ENCODE peak calls at places on chromosomes 12 and 14, in ten cellular contexts. One of them, this sample, is unnamed.

GRCh38 chr14:71525663-71526246 is 406.5 kb upstream of the RGS6 start:
- DNase-seq in WERI-Rb-1: peak
- DNase-seq in RWPE2: no peak
- DNase-seq in AG09319: no peak
- DNase-seq in choroid plexus epithelial cell: no peak
- DNase-seq in neural crest cell: no peak
- DNase-seq in B cell: no peak
- DNase-seq in type B pancreatic cell: no peak
- DNase-seq in astrocyte of the cerebellum: no peak
- DNase-seq in tibial nerve: no peak
- DNase-seq in this sample: no peak

GRCh38 chr14:73722581-73722980 is 8.4 kb upstream of the PNMA1 start:
- DNase-seq in WERI-Rb-1: no peak
- DNase-seq in RWPE2: peak
- DNase-seq in AG09319: no peak
- DNase-seq in choroid plexus epithelial cell: no peak
- DNase-seq in neural crest cell: no peak
- DNase-seq in B cell: no peak
- DNase-seq in type B pancreatic cell: no peak
- DNase-seq in astrocyte of the cerebellum: peak
- DNase-seq in tibial nerve: no peak
- DNase-seq in this sample: no peak

GRCh38 chr12:121858662-121859572 is at the start of gene HPD:
- DNase-seq in WERI-Rb-1: no peak
- DNase-seq in RWPE2: no peak
- DNase-seq in AG09319: peak
- DNase-seq in choroid plexus epithelial cell: peak
- DNase-seq in neural crest cell: no peak
- DNase-seq in B cell: no peak
- DNase-seq in type B pancreatic cell: no peak
- DNase-seq in astrocyte of the cerebellum: peak
- DNase-seq in tibial nerve: peak
- DNase-seq in this sample: no peak

GRCh38 chr14:67853748-67854147 is 34.2 kb downstream of the RAD51B start:
- DNase-seq in WERI-Rb-1: no peak
- DNase-seq in RWPE2: no peak
- DNase-seq in AG09319: no peak
- DNase-seq in choroid plexus epithelial cell: no peak
- DNase-seq in neural crest cell: no peak
- DNase-seq in B cell: no peak
- DNase-seq in type B pancreatic cell: no peak
- DNase-seq in astrocyte of the cerebellum: no peak
- DNase-seq in tibial nerve: no peak
- DNase-seq in this sample: no peak

GRCh38 chr12:58310368-58310767 is 369.0 kb downstream of the ATP23 start:
- DNase-seq in WERI-Rb-1: no peak
- DNase-seq in RWPE2: no peak
- DNase-seq in AG09319: no peak
- DNase-seq in choroid plexus epithelial cell: peak
- DNase-seq in neural crest cell: no peak
- DNase-seq in B cell: no peak
- DNase-seq in type B pancreatic cell: no peak
- DNase-seq in astrocyte of the cerebellum: peak
- DNase-seq in tibial nerve: no peak
- DNase-seq in this sample: no peak

GRCh38 chr12:112837629-112838191 is 46.2 kb downstream of the RPH3A start:
- DNase-seq in WERI-Rb-1: no peak
- DNase-seq in RWPE2: no peak
- DNase-seq in AG09319: no peak
- DNase-seq in choroid plexus epithelial cell: peak
- DNase-seq in neural crest cell: no peak
- DNase-seq in B cell: no peak
- DNase-seq in type B pancreatic cell: no peak
- DNase-seq in astrocyte of the cerebellum: no peak
- DNase-seq in tibial nerve: no peak
- DNase-seq in this sample: no peak

GRCh38 chr14:101973356-101973755 is 9.0 kb downstream of the DYNC1H1 start:
- DNase-seq in WERI-Rb-1: no peak
- DNase-seq in RWPE2: no peak
- DNase-seq in AG09319: no peak
- DNase-seq in choroid plexus epithelial cell: no peak
- DNase-seq in neural crest cell: no peak
- DNase-seq in B cell: no peak
- DNase-seq in type B pancreatic cell: no peak
- DNase-seq in astrocyte of the cerebellum: no peak
- DNase-seq in tibial nerve: no peak
- DNase-seq in this sample: no peak

GRCh38 chr12:47205532-47206449 is 126.0 kb upstream of the AMIGO2 start:
- DNase-seq in WERI-Rb-1: no peak
- DNase-seq in RWPE2: no peak
- DNase-seq in AG09319: no peak
- DNase-seq in choroid plexus epithelial cell: no peak
- DNase-seq in neural crest cell: no peak
- DNase-seq in B cell: no peak
- DNase-seq in type B pancreatic cell: no peak
- DNase-seq in astrocyte of the cerebellum: no peak
- DNase-seq in tibial nerve: no peak
- DNase-seq in this sample: no peak

GRCh38 chr12:19074700-19075099 is 54.8 kb upstream of the PLEKHA5 start:
- DNase-seq in WERI-Rb-1: no peak
- DNase-seq in RWPE2: no peak
- DNase-seq in AG09319: no peak
- DNase-seq in choroid plexus epithelial cell: peak
- DNase-seq in neural crest cell: no peak
- DNase-seq in B cell: no peak
- DNase-seq in type B pancreatic cell: no peak
- DNase-seq in astrocyte of the cerebellum: no peak
- DNase-seq in tibial nerve: no peak
- DNase-seq in this sample: no peak

GRCh38 chr12:68405292-68405900 is 73.2 kb upstream of the MDM1 start:
- DNase-seq in WERI-Rb-1: no peak
- DNase-seq in RWPE2: no peak
- DNase-seq in AG09319: no peak
- DNase-seq in choroid plexus epithelial cell: peak
- DNase-seq in neural crest cell: no peak
- DNase-seq in B cell: no peak
- DNase-seq in type B pancreatic cell: no peak
- DNase-seq in astrocyte of the cerebellum: no peak
- DNase-seq in tibial nerve: no peak
- DNase-seq in this sample: no peak

GRCh38 chr14:94426526-94426925 is 26.1 kb downstream of the SERPINA11 start:
- DNase-seq in WERI-Rb-1: no peak
- DNase-seq in RWPE2: no peak
- DNase-seq in AG09319: no peak
- DNase-seq in choroid plexus epithelial cell: no peak
- DNase-seq in neural crest cell: no peak
- DNase-seq in B cell: no peak
- DNase-seq in type B pancreatic cell: no peak
- DNase-seq in astrocyte of the cerebellum: no peak
- DNase-seq in tibial nerve: no peak
- DNase-seq in this sample: no peak

GRCh38 chr14:101243587-101244338 is 317.5 kb upstream of the DIO3 start:
- DNase-seq in WERI-Rb-1: no peak
- DNase-seq in RWPE2: no peak
- DNase-seq in AG09319: no peak
- DNase-seq in choroid plexus epithelial cell: no peak
- DNase-seq in neural crest cell: no peak
- DNase-seq in B cell: no peak
- DNase-seq in type B pancreatic cell: no peak
- DNase-seq in astrocyte of the cerebellum: no peak
- DNase-seq in tibial nerve: no peak
- DNase-seq in this sample: peak

DNA sequence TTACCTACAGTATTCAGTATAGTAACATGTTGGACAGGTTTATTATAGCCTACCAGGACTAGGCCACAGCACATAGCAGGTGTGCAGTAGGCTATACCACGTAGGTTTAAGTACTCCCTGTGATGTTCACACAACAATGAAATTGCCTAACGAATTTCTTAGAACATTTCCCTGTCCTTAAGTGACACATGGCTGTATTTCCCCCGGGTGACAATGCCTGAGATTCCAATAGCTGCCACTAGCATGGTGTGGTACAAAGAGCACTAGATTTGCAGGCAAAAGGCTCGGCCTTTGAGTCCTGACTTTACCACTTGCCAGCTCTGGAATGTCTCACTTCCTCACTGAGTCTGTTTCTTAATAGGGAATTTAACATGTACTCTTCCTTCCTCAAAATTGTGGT is 19.7 kb downstream of the PTPN21 start:
- DNase-seq in WERI-Rb-1: no peak
- DNase-seq in RWPE2: no peak
- DNase-seq in AG09319: no peak
- DNase-seq in choroid plexus epithelial cell: no peak
- DNase-seq in neural crest cell: no peak
- DNase-seq in B cell: no peak
- DNase-seq in type B pancreatic cell: no peak
- DNase-seq in astrocyte of the cerebellum: no peak
- DNase-seq in tibial nerve: no peak
- DNase-seq in this sample: no peak
- TF ChIP-seq CTCF in WERI-Rb-1: no peak
- TF ChIP-seq CTCF in RWPE2: no peak
- TF ChIP-seq CTCF in AG09319: no peak
- TF ChIP-seq CTCF in choroid plexus epithelial cell: no peak
- TF ChIP-seq CTCF in neural crest cell: peak
- TF ChIP-seq CTCF in B cell: no peak
- TF ChIP-seq CTCF in type B pancreatic cell: peak
- TF ChIP-seq CTCF in astrocyte of the cerebellum: no peak
- TF ChIP-seq CTCF in tibial nerve: no peak
- TF ChIP-seq CTCF in this sample: no peak

GRCh38 chr14:27528328-27528727 is 930.5 kb upstream of the NOVA1 start:
- DNase-seq in WERI-Rb-1: no peak
- DNase-seq in RWPE2: no peak
- DNase-seq in AG09319: no peak
- DNase-seq in choroid plexus epithelial cell: peak
- DNase-seq in neural crest cell: no peak
- DNase-seq in B cell: no peak
- DNase-seq in type B pancreatic cell: no peak
- DNase-seq in astrocyte of the cerebellum: peak
- DNase-seq in tibial nerve: no peak
- DNase-seq in this sample: no peak
- TF ChIP-seq CTCF in WERI-Rb-1: peak
- TF ChIP-seq CTCF in RWPE2: peak
- TF ChIP-seq CTCF in AG09319: peak
- TF ChIP-seq CTCF in choroid plexus epithelial cell: peak
- TF ChIP-seq CTCF in neural crest cell: peak
- TF ChIP-seq CTCF in B cell: no peak
- TF ChIP-seq CTCF in type B pancreatic cell: peak
- TF ChIP-seq CTCF in astrocyte of the cerebellum: peak
- TF ChIP-seq CTCF in tibial nerve: no peak
- TF ChIP-seq CTCF in this sample: peak

GRCh38 chr14:90509403-90509802 is 112.6 kb downstream of the CALM1 start:
- DNase-seq in WERI-Rb-1: no peak
- DNase-seq in RWPE2: no peak
- DNase-seq in AG09319: no peak
- DNase-seq in choroid plexus epithelial cell: no peak
- DNase-seq in neural crest cell: no peak
- DNase-seq in B cell: no peak
- DNase-seq in type B pancreatic cell: no peak
- DNase-seq in astrocyte of the cerebellum: no peak
- DNase-seq in tibial nerve: no peak
- DNase-seq in this sample: no peak
- TF ChIP-seq CTCF in WERI-Rb-1: peak
- TF ChIP-seq CTCF in RWPE2: no peak
- TF ChIP-seq CTCF in AG09319: no peak
- TF ChIP-seq CTCF in choroid plexus epithelial cell: no peak
- TF ChIP-seq CTCF in neural crest cell: no peak
- TF ChIP-seq CTCF in B cell: no peak
- TF ChIP-seq CTCF in type B pancreatic cell: peak
- TF ChIP-seq CTCF in astrocyte of the cerebellum: no peak
- TF ChIP-seq CTCF in tibial nerve: no peak
- TF ChIP-seq CTCF in this sample: no peak

GRCh38 chr14:24312736-24313507 is 1.6 kb downstream of the LTB4R start:
- DNase-seq in WERI-Rb-1: no peak
- DNase-seq in RWPE2: no peak
- DNase-seq in AG09319: no peak
- DNase-seq in choroid plexus epithelial cell: peak
- DNase-seq in neural crest cell: no peak
- DNase-seq in B cell: no peak
- DNase-seq in type B pancreatic cell: no peak
- DNase-seq in astrocyte of the cerebellum: no peak
- DNase-seq in tibial nerve: no peak
- DNase-seq in this sample: no peak

GRCh38 chr14:24311837-24312615 is 724 bp downstream of the LTB4R start:
- DNase-seq in WERI-Rb-1: no peak
- DNase-seq in RWPE2: no peak
- DNase-seq in AG09319: no peak
- DNase-seq in choroid plexus epithelial cell: no peak
- DNase-seq in neural crest cell: no peak
- DNase-seq in B cell: no peak
- DNase-seq in type B pancreatic cell: no peak
- DNase-seq in astrocyte of the cerebellum: no peak
- DNase-seq in tibial nerve: no peak
- DNase-seq in this sample: no peak

GRCh38 chr14:24310387-24310665 is 386 bp downstream of the LTB4R2 start:
- DNase-seq in WERI-Rb-1: no peak
- DNase-seq in RWPE2: no peak
- DNase-seq in AG09319: no peak
- DNase-seq in choroid plexus epithelial cell: no peak
- DNase-seq in neural crest cell: no peak
- DNase-seq in B cell: no peak
- DNase-seq in type B pancreatic cell: no peak
- DNase-seq in astrocyte of the cerebellum: no peak
- DNase-seq in tibial nerve: no peak
- DNase-seq in this sample: no peak

GRCh38 chr14:24309538-24310386 is at the start of gene LTB4R2:
- DNase-seq in WERI-Rb-1: no peak
- DNase-seq in RWPE2: no peak
- DNase-seq in AG09319: no peak
- DNase-seq in choroid plexus epithelial cell: no peak
- DNase-seq in neural crest cell: no peak
- DNase-seq in B cell: no peak
- DNase-seq in type B pancreatic cell: no peak
- DNase-seq in astrocyte of the cerebellum: no peak
- DNase-seq in tibial nerve: no peak
- DNase-seq in this sample: no peak

DNA sequence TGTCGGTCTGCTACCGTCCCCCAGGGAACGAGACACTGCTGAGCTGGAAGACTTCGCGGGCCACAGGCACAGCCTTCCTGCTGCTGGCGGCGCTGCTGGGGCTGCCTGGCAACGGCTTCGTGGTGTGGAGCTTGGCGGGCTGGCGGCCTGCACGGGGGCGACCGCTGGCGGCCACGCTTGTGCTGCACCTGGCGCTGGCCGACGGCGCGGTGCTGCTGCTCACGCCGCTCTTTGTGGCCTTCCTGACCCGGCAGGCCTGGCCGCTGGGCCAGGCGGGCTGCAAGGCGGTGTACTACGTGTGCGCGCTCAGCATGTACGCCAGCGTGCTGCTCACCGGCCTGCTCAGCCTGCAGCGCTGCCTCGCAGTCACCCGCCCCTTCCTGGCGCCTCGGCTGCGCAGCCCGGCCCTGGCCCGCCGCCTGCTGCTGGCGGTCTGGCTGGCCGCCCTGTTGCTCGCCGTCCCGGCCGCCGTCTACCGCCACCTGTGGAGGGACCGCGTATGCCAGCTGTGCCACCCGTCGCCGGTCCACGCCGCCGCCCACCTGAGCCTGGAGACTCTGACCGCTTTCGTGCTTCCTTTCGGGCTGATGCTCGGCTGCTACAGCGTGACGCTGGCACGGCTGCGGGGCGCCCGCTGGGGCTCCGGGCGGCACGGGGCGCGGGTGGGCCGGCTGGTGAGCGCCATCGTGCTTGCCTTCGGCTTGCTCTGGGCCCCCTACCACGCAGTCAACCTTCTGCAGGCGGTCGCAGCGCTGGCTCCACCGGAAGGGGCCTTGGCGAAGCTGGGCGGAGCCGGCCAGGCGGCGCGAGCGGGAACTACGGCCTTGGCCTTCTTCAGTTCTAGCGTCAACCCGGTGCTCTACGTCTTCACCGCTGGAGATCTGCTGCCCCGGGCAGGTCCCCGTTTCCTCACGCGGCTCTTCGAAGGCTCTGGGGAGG is at the start of gene LTB4R:
- DNase-seq in WERI-Rb-1: no peak
- DNase-seq in RWPE2: no peak
- DNase-seq in AG09319: no peak
- DNase-seq in choroid plexus epithelial cell: peak
- DNase-seq in neural crest cell: no peak
- DNase-seq in B cell: peak
- DNase-seq in type B pancreatic cell: no peak
- DNase-seq in astrocyte of the cerebellum: peak
- DNase-seq in tibial nerve: no peak
- DNase-seq in this sample: no peak
- TF ChIP-seq CTCF in WERI-Rb-1: no peak
- TF ChIP-seq CTCF in RWPE2: peak
- TF ChIP-seq CTCF in AG09319: peak
- TF ChIP-seq CTCF in choroid plexus epithelial cell: peak
- TF ChIP-seq CTCF in neural crest cell: no peak
- TF ChIP-seq CTCF in B cell: peak
- TF ChIP-seq CTCF in type B pancreatic cell: no peak
- TF ChIP-seq CTCF in astrocyte of the cerebellum: peak
- TF ChIP-seq CTCF in tibial nerve: peak
- TF ChIP-seq CTCF in this sample: no peak

This sample was measured in osteocyte.